ENCODE peak calls at places on chromosome 2, in four cellular contexts. One of them, this sample, is unnamed.

GRCh38 chr2:64404002-64404731 is 49.8 kb upstream of the LGALSL start:
- DNase-seq in stimulated activated CD4-positive, alpha-beta T cell treated with anti-CD3 and anti-CD28 coated beads, Interleukin-15, amount 100 ng/mL, for 1 hour: no peak
- DNase-seq in D341Med: peak
- DNase-seq in NCI-H1694: peak
- DNase-seq in this sample: no peak

GRCh38 chr2:1675633-1676032 is 68.7 kb downstream of the PXDN start:
- DNase-seq in stimulated activated CD4-positive, alpha-beta T cell treated with anti-CD3 and anti-CD28 coated beads, Interleukin-15, amount 100 ng/mL, for 1 hour: no peak
- DNase-seq in D341Med: no peak
- DNase-seq in NCI-H1694: no peak
- DNase-seq in this sample: peak

GRCh38 chr2:24083567-24084385 is 858 bp downstream of the TP53I3 start:
- DNase-seq in stimulated activated CD4-positive, alpha-beta T cell treated with anti-CD3 and anti-CD28 coated beads, Interleukin-15, amount 100 ng/mL, for 1 hour: no peak
- DNase-seq in D341Med: peak
- DNase-seq in NCI-H1694: peak
- DNase-seq in this sample: no peak

GRCh38 chr2:42095923-42096408 is 48.1 kb downstream of the PKDCC start:
- DNase-seq in stimulated activated CD4-positive, alpha-beta T cell treated with anti-CD3 and anti-CD28 coated beads, Interleukin-15, amount 100 ng/mL, for 1 hour: peak
- DNase-seq in D341Med: peak
- DNase-seq in NCI-H1694: peak
- DNase-seq in this sample: peak

GRCh38 chr2:218806346-218806978 is 24.5 kb downstream of the CYP27A1 start:
- DNase-seq in stimulated activated CD4-positive, alpha-beta T cell treated with anti-CD3 and anti-CD28 coated beads, Interleukin-15, amount 100 ng/mL, for 1 hour: no peak
- DNase-seq in D341Med: no peak
- DNase-seq in NCI-H1694: no peak
- DNase-seq in this sample: no peak

GRCh38 chr2:100893753-100894530 is 74.0 kb downstream of the NPAS2 start:
- DNase-seq in stimulated activated CD4-positive, alpha-beta T cell treated with anti-CD3 and anti-CD28 coated beads, Interleukin-15, amount 100 ng/mL, for 1 hour: no peak
- DNase-seq in D341Med: no peak
- DNase-seq in NCI-H1694: no peak
- DNase-seq in this sample: peak

GRCh38 chr2:11017921-11018320 is 106.2 kb downstream of the KCNF1 start:
- DNase-seq in stimulated activated CD4-positive, alpha-beta T cell treated with anti-CD3 and anti-CD28 coated beads, Interleukin-15, amount 100 ng/mL, for 1 hour: no peak
- DNase-seq in D341Med: no peak
- DNase-seq in NCI-H1694: no peak
- DNase-seq in this sample: no peak

GRCh38 chr2:221104391-221104811 is 467.7 kb downstream of the EPHA4 start:
- DNase-seq in stimulated activated CD4-positive, alpha-beta T cell treated with anti-CD3 and anti-CD28 coated beads, Interleukin-15, amount 100 ng/mL, for 1 hour: no peak
- DNase-seq in D341Med: no peak
- DNase-seq in NCI-H1694: peak
- DNase-seq in this sample: no peak

GRCh38 chr2:178109813-178110212 is 2.4 kb upstream of the RBM45 start:
- DNase-seq in stimulated activated CD4-positive, alpha-beta T cell treated with anti-CD3 and anti-CD28 coated beads, Interleukin-15, amount 100 ng/mL, for 1 hour: no peak
- DNase-seq in D341Med: peak
- DNase-seq in NCI-H1694: peak
- DNase-seq in this sample: no peak

GRCh38 chr2:75600418-75601088 is 39.8 kb upstream of the EVA1A start:
- DNase-seq in stimulated activated CD4-positive, alpha-beta T cell treated with anti-CD3 and anti-CD28 coated beads, Interleukin-15, amount 100 ng/mL, for 1 hour: no peak
- DNase-seq in D341Med: no peak
- DNase-seq in NCI-H1694: no peak
- DNase-seq in this sample: no peak

GRCh38 chr2:168798076-168798887 is 4.2 kb upstream of the NOSTRIN start:
- DNase-seq in stimulated activated CD4-positive, alpha-beta T cell treated with anti-CD3 and anti-CD28 coated beads, Interleukin-15, amount 100 ng/mL, for 1 hour: no peak
- DNase-seq in D341Med: no peak
- DNase-seq in NCI-H1694: no peak
- DNase-seq in this sample: no peak

GRCh38 chr2:16665746-16666452 is at the start of gene CYRIA:
- DNase-seq in stimulated activated CD4-positive, alpha-beta T cell treated with anti-CD3 and anti-CD28 coated beads, Interleukin-15, amount 100 ng/mL, for 1 hour: peak
- DNase-seq in D341Med: peak
- DNase-seq in NCI-H1694: no peak
- DNase-seq in this sample: no peak

GRCh38 chr2:45013229-45014015 is 4.2 kb upstream of the SIX2 start:
- DNase-seq in stimulated activated CD4-positive, alpha-beta T cell treated with anti-CD3 and anti-CD28 coated beads, Interleukin-15, amount 100 ng/mL, for 1 hour: no peak
- DNase-seq in D341Med: no peak
- DNase-seq in NCI-H1694: no peak
- DNase-seq in this sample: no peak

GRCh38 chr2:46325178-46325928 is 28.1 kb downstream of the EPAS1 start:
- DNase-seq in stimulated activated CD4-positive, alpha-beta T cell treated with anti-CD3 and anti-CD28 coated beads, Interleukin-15, amount 100 ng/mL, for 1 hour: no peak
- DNase-seq in D341Med: no peak
- DNase-seq in NCI-H1694: no peak
- DNase-seq in this sample: no peak

GRCh38 chr2:170739048-170739447 is 23.9 kb downstream of the SP5 start:
- DNase-seq in stimulated activated CD4-positive, alpha-beta T cell treated with anti-CD3 and anti-CD28 coated beads, Interleukin-15, amount 100 ng/mL, for 1 hour: no peak
- DNase-seq in D341Med: no peak
- DNase-seq in NCI-H1694: no peak
- DNase-seq in this sample: peak

This sample was measured in Panc1.